ENCODE peak calls at places on chromosomes 2 and 18, in four cellular contexts. R is ascending aorta, F is ovary, C is SJSA1. O is an unnamed sample.

GRCh38 chr2:64062840-64063239 is 43.6 kb upstream of the VPS54 start:
- DNase-seq in C (no peak), R (no peak), F (no peak), O (no peak)

GRCh38 chr2:105636109-105636740 is 108.5 kb upstream of the NCK2 start:
- DNase-seq in R (no peak), F (no peak), C (no peak), O (no peak)

GRCh38 chr18:13797157-13797611 is 26.8 kb upstream of the MC5R start:
- DNase-seq in R (no peak), F (no peak), C (no peak), O (no peak)

GRCh38 chr2:98441706-98442450 is 2.8 kb upstream of the INPP4A start:
- DNase-seq in C (no peak), R (no peak), F (no peak), O (no peak)

GRCh38 chr2:118846667-118847446 is 591 bp downstream of the EN1 start:
- DNase-seq in R (no peak), C (no peak), F (no peak), O (no peak)

GRCh38 chr2:120892967-120893667 is 157.4 kb downstream of the GLI2 start:
- DNase-seq in R (no peak), F (peak; percentile 49), C (peak; percentile 64), O (no peak)

GRCh38 chr2:168403736-168404135 is 52.3 kb upstream of the CERS6 start:
- DNase-seq in F (no peak), R (no peak), C (no peak), O (no peak)

GRCh38 chr2:233006648-233007047 is 6.4 kb downstream of the NGEF start:
- DNase-seq in R (no peak), C (peak; percentile 15), F (no peak), O (no peak)

GRCh38 chr2:181743723-181744031 is 63.4 kb upstream of the NEUROD1 start:
- DNase-seq in R (no peak), C (no peak), F (no peak), O (no peak)

GRCh38 chr2:118177932-118178331 is 89.7 kb downstream of the INSIG2 start:
- DNase-seq in R (no peak), C (no peak), F (no peak), O (no peak)

GRCh38 chr18:36297419-36298112 is at the start of gene FHOD3:
- DNase-seq in C (no peak), F (peak; percentile 81), R (no peak), O (no peak)

GRCh38 chr2:30714811-30715709 is 92.2 kb downstream of the CAPN13 start:
- DNase-seq in C (no peak), F (no peak), R (no peak), O (no peak)

GRCh38 chr2:225472161-225472560 is 72.7 kb downstream of the NYAP2 start:
- DNase-seq in C (no peak), R (no peak), F (no peak), O (no peak)

GRCh38 chr2:25558262-25558661 is 115.1 kb downstream of the DTNB start:
- DNase-seq in C (no peak), F (no peak), R (no peak), O (no peak)

GRCh38 chr18:54981076-54981475 is 21.8 kb upstream of the CCDC68 start:
- DNase-seq in C (no peak), F (no peak), R (no peak), O (no peak)

GRCh38 chr18:11553098-11553940 is 56.1 kb upstream of the SLC35G4 start:
- DNase-seq in C (no peak), F (no peak), R (no peak), O (peak; percentile 29)

GRCh38 chr2:20634430-20635095 is 16.3 kb downstream of the HS1BP3 start:
- DNase-seq in C (no peak), R (no peak), F (peak; percentile 60), O (no peak)

GRCh38 chr18:5197461-5197860 is 404 bp upstream of the AKAIN1 start:
- DNase-seq in C (no peak), R (no peak), F (no peak), O (no peak)

GRCh38 chr2:89831686-89832498 is 1140.4 kb downstream of the RPIA start:
- DNase-seq in F (no peak), R (no peak), C (no peak), O (no peak)

GRCh38 chr2:168490916-168491605 is 35.0 kb downstream of the CERS6 start:
- DNase-seq in R (no peak), C (no peak), F (no peak), O (no peak)

GRCh38 chr18:55861266-55861665 is 273.3 kb upstream of the TCF4 start:
- DNase-seq in F (no peak), R (no peak), C (no peak), O (no peak)

GRCh38 chr2:134862069-134862468 is 23.7 kb downstream of the ACMSD start:
- DNase-seq in R (no peak), F (no peak), C (no peak), O (no peak)

GRCh38 chr18:36366994-36367839 is 69.7 kb downstream of the FHOD3 start:
- DNase-seq in C (no peak), F (peak; percentile 49), R (no peak), O (no peak)

GRCh38 chr2:106841886-106842645 is 43.9 kb downstream of the ST6GAL2 start:
- DNase-seq in R (no peak), C (no peak), F (no peak), O (no peak)

GRCh38 chr2:110948027-110948687 is 172.6 kb upstream of the BCL2L11 start:
- DNase-seq in C (no peak), F (no peak), R (no peak), O (no peak)

GRCh38 chr2:149431337-149431736 is 101.0 kb downstream of the LYPD6 start:
- DNase-seq in R (no peak), F (no peak), C (no peak), O (no peak)

GRCh38 chr2:240524963-240525718 is 32.6 kb downstream of the ANKMY1 start:
- DNase-seq in R (no peak), F (no peak), C (peak; percentile 19), O (no peak)
- H3K9me3 ChIP-seq in R (no peaks in the 10 kb centered on the region), F (no peaks in the 10 kb centered on the region), C (peaks cover 15% of the 10 kb centered on the region), O (no peaks in the 10 kb centered on the region)

GRCh38 chr2:196649202-196649601 is 9.7 kb downstream of the CCDC150 start:
- DNase-seq in R (no peak), C (no peak), F (no peak), O (no peak)
- H3K9me3 ChIP-seq in R (peaks cover 20% of the 10 kb centered on the region), C (peaks cover 8% of the 10 kb centered on the region), F (no peaks in the 10 kb centered on the region), O (peaks cover 4% of the 10 kb centered on the region)

GRCh38 chr2:239596792-239597191 is 196.0 kb upstream of the HDAC4 start:
- DNase-seq in C (peak; percentile 3), F (peak; percentile 13), R (no peak), O (no peak)

GRCh38 chr2:239598732-239599090 is 197.9 kb upstream of the HDAC4 start:
- DNase-seq in C (peak; percentile 31), F (no peak), R (no peak), O (no peak)

GRCh38 chr2:239597216-239597615 is 196.4 kb upstream of the HDAC4 start:
- DNase-seq in C (no peak), F (no peak), R (no peak), O (peak; percentile 1)

GRCh38 chr2:239599299-239599698 is 198.5 kb upstream of the HDAC4 start:
- DNase-seq in R (no peak), C (peak; percentile 24), F (no peak), O (no peak)

GRCh38 chr2:239598011-239598731 is 197.4 kb upstream of the HDAC4 start:
- DNase-seq in C (peak; percentile 35), F (peak; percentile 13), R (no peak), O (peak; percentile 3)
- H3K9me3 ChIP-seq in C (no peaks in the 10 kb centered on the region), F (no peaks in the 10 kb centered on the region), R (no peaks in the 10 kb centered on the region), O (no peaks in the 10 kb centered on the region)

GRCh38 chr18:79727211-79727610 is 47.6 kb downstream of the CTDP1 start:
- DNase-seq in F (no peak), R (no peak), C (no peak), O (no peak)

GRCh38 chr18:79730804-79731203 is 51.2 kb downstream of the CTDP1 start:
- DNase-seq in R (no peak), C (no peak), F (no peak), O (no peak)

GRCh38 chr18:79728931-79729586 is 49.5 kb downstream of the CTDP1 start:
- DNase-seq in C (no peak), R (no peak), F (no peak), O (no peak)

GRCh38 chr18:79726721-79727120 is 47.1 kb downstream of the CTDP1 start:
- DNase-seq in R (no peak), C (no peak), F (no peak), O (no peak)

DNA sequence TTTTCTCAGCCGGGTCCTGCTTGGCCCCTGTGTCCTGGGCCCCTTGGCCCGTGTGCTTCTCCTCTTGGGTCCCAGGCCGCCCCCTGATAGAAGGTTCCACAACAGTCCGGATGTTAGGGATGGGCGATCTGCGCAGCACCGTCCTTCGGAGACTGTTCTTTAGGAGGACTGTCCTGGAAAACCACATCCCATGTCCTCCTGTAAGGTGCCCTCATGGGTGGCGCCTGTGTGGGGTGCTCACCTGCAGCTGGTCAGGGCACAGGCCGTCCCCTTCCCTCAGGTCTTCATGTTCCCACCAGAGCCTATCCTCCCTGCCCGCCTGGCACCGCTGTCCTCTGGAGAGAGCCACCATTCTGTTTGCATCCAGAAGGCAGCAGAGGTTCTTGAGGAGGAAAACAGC is 50.0 kb downstream of the CTDP1 start:
- DNase-seq in F (no peak), C (no peak), R (no peak), O (no peak)
- H3K9me3 ChIP-seq in F (no peaks in the 10 kb centered on the region), C (peaks cover 29% of the 10 kb centered on the region), R (peaks cover 6% of the 10 kb centered on the region), O (peaks cover 13% of the 10 kb centered on the region)

GRCh38 chr2:146954544-146954943 is 890.3 kb upstream of the ACVR2A start:
- DNase-seq in F (no peak), C (no peak), R (no peak), O (no peak)

GRCh38 chr2:146949400-146949799 is 895.4 kb upstream of the ACVR2A start:
- DNase-seq in C (no peak), F (no peak), R (no peak), O (no peak)

DNA sequence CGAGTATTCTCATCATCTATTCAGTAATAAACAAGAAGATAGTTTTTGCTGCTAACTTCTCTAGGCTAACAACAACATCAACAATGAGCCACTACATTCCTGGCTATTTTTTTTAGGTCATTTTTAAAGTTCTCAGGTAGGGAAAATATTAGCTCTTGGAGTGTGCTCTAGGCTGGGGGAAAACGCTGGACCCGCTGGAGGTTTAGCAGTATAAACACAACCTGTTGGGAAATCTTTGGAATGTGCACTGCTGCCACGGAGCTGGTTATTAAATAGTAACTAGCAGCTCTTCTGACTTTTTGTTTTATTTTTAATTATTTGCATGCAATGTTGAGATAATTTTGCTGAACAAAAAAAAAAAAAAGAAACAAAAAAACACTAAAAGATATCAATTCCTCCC is 892.1 kb upstream of the ACVR2A start:
- DNase-seq in R (no peak), C (no peak), F (no peak), O (no peak)
- H3K9me3 ChIP-seq in R (no peaks in the 10 kb centered on the region), C (no peaks in the 10 kb centered on the region), F (no peaks in the 10 kb centered on the region), O (no peaks in the 10 kb centered on the region)

GRCh38 chr2:200345917-200346316 is 39.4 kb downstream of the SPATS2L start:
- DNase-seq in F (no peak), C (no peak), R (no peak), O (no peak)
- H3K9me3 ChIP-seq in F (no peaks in the 10 kb centered on the region), C (no peaks in the 10 kb centered on the region), R (no peaks in the 10 kb centered on the region), O (no peaks in the 10 kb centered on the region)

O was measured in T-helper 17 cell.